ENCODE peak calls at places on chromosomes 1 and 21, in five cellular contexts. V, N, G, E and W are unnamed samples.

GRCh38 chr21:45954271-45954670 is 27.3 kb upstream of the COL6A1 start:
- DNase-seq in V (no peak), N (no peak), G (no peak), E (peak), W (no peak)

GRCh38 chr1:224170748-224171478 is 12.1 kb upstream of the DEGS1 start:
- DNase-seq in V (peak), N (no peak), G (no peak), E (peak), W (peak)

GRCh38 chr1:101200513-101200912 is 36.3 kb upstream of the S1PR1 start:
- DNase-seq in V (no peak), N (no peak), G (no peak), E (peak), W (no peak)

GRCh38 chr1:39816431-39817090 is 27.9 kb upstream of the BMP8B start:
- DNase-seq in V (peak), N (peak), G (peak), E (peak), W (peak)

GRCh38 chr21:20641251-20641650 is 357.0 kb upstream of the NCAM2 start:
- DNase-seq in V (no peak), N (no peak), G (no peak), E (no peak), W (no peak)

GRCh38 chr1:201827321-201828281 is 1.4 kb upstream of the IPO9 start:
- DNase-seq in V (no peak), N (no peak), G (no peak), E (peak), W (no peak)

GRCh38 chr1:230274254-230274653 is 151.9 kb downstream of the PGBD5 start:
- DNase-seq in V (no peak), N (no peak), G (no peak), E (no peak), W (no peak)

GRCh38 chr21:45473496-45474322 is 68.5 kb downstream of the SLC19A1 start:
- DNase-seq in V (no peak), N (no peak), G (no peak), E (no peak), W (no peak)

GRCh38 chr1:247222840-247223239 is 33.0 kb upstream of the VN1R5 start:
- DNase-seq in V (no peak), N (no peak), G (no peak), E (no peak), W (no peak)